ENCODE peak calls at places on chromosomes 7 and 10, in four cellular contexts. C is IMR-90, K is endothelial cell of umbilical vein, P is K562. G is an unnamed sample.

GRCh38 chr7:2820508-2820934 is 23.6 kb downstream of the GNA12 start:
- DNase-seq in K (peak), C (peak), P (no peak), G (no peak)

GRCh38 chr7:91137447-91137846 is 126.8 kb upstream of the FZD1 start:
- DNase-seq in K (no peak), C (no peak), P (no peak), G (no peak)

GRCh38 chr10:52409195-52409594 is 95.1 kb downstream of the DKK1 start:
- DNase-seq in P (no peak), C (no peak), K (no peak), G (no peak)

GRCh38 chr10:131310054-131310903 is 1.2 kb downstream of the TCERG1L start:
- DNase-seq in P (peak), K (no peak), C (no peak), G (no peak)

GRCh38 chr10:127184582-127184981 is 11.8 kb downstream of the INSYN2A start:
- DNase-seq in C (no peak), P (no peak), K (no peak), G (no peak)

GRCh38 chr10:125370578-125370977 is 210.2 kb upstream of the CTBP2 start:
- DNase-seq in C (no peak), P (peak), K (no peak), G (no peak)

GRCh38 chr10:154348-154747 is 19.1 kb downstream of the ZMYND11 start:
- DNase-seq in P (no peak), C (peak), K (no peak), G (no peak)

GRCh38 chr7:80950550-80950967 is 31.7 kb upstream of the SEMA3C start:
- DNase-seq in P (no peak), K (no peak), C (no peak), G (no peak)

GRCh38 chr7:103011650-103012049 is 62.9 kb downstream of the FBXL13 start:
- DNase-seq in P (no peak), K (peak), C (peak), G (no peak)

GRCh38 chr10:117449636-117450035 is 74.4 kb upstream of the PDZD8 start:
- DNase-seq in P (peak), K (no peak), C (no peak), G (no peak)

GRCh38 chr7:33185786-33186185 is 56.4 kb downstream of the BBS9 start:
- DNase-seq in P (peak), K (peak), C (peak), G (no peak)

GRCh38 chr10:62231371-62231770 is 37.3 kb downstream of the RTKN2 start:
- DNase-seq in K (peak), P (no peak), C (peak), G (no peak)

GRCh38 chr7:48298779-48299178 is 127.5 kb downstream of the ABCA13 start:
- DNase-seq in K (peak), P (no peak), C (peak), G (no peak)

GRCh38 chr7:73719806-73720169 is 319 bp upstream of the STX1A start:
- DNase-seq in C (no peak), P (no peak), K (no peak), G (no peak)

GRCh38 chr7:73723813-73724212 is 4.3 kb upstream of the STX1A start:
- DNase-seq in C (no peak), K (no peak), P (no peak), G (no peak)

GRCh38 chr7:73722785-73723184 is 3.3 kb upstream of the STX1A start:
- DNase-seq in K (no peak), P (no peak), C (no peak), G (no peak)

GRCh38 chr7:73718905-73719805 is at the start of gene STX1A:
- DNase-seq in P (peak), K (peak), C (peak), G (no peak)

DNA sequence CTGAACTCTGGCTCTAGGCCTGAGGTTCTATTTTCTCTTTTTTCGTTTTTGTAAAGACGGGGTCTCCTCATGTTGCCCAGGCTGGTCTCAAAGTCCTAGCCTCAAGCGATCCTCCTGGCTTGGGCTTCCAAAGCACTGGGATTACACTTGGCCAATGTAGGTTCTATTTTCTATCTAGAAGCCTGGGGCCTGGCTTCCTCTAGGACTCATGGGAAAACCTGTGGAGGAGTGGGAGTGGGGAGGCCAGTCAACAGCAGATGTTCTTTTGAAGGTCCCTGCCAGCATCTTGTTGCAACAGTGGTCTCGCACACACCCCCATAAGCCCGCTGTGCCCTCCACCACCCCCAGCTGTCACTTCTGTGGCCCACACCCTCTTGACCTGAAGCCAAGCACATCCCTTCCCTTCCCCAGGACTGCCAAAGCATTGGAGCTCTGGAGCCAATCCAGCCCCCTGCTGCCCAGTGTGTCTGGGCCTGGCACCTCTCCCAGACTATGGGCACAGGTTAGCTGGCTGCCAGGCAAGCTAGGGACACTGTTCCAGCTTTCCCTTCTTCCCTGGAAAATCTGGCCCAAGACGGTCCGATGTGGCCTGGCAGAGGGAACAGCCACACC is 1.9 kb upstream of the STX1A start:
- DNase-seq in C (no peak), K (no peak), P (no peak), G (no peak)
- TF ChIP-seq FOS in C (no peak), K (no peak), P (no peak), G (no peak)

DNA sequence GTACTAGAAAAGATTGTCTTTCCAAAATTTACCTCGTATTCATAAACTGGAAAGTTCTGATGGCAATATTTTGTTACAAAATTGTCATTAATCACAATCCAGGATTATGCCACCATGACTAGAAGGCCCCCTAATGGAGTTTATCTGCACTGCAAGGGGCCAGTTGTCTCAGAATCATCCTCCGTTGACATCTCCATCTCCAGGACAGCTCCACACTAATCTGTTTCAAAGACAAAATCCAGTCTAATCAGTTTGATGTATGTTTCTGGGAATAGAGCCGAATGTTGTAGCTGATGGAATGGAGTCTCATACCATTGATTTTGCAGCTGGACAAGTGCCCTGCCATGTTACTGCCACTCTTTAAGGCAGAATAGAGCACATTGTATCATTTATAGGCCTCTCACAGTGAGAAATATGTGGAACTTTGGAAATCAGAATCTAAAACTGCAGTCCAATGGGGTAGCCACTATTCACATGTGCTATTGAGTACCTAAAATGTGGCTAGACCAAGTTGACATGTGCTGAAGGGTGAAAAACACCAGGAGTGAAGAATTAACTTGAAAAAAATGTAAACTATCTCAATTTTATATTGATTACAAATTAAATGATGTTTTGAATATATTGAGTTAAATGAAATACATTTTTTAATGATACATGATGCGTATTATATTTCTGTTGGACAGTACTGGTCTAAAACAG is 38.3 kb upstream of the TOMM7 start:
- DNase-seq in P (peak), C (no peak), K (peak), G (no peak)
- TF ChIP-seq FOS in P (no peak), C (no peak), K (no peak), G (no peak)

GRCh38 chr7:84701524-84702306 is 485.1 kb downstream of the SEMA3D start:
- DNase-seq in C (peak), P (peak), K (peak), G (no peak)
- TF ChIP-seq FOS in C (peak), P (no peak), K (peak), G (no peak)

DNA sequence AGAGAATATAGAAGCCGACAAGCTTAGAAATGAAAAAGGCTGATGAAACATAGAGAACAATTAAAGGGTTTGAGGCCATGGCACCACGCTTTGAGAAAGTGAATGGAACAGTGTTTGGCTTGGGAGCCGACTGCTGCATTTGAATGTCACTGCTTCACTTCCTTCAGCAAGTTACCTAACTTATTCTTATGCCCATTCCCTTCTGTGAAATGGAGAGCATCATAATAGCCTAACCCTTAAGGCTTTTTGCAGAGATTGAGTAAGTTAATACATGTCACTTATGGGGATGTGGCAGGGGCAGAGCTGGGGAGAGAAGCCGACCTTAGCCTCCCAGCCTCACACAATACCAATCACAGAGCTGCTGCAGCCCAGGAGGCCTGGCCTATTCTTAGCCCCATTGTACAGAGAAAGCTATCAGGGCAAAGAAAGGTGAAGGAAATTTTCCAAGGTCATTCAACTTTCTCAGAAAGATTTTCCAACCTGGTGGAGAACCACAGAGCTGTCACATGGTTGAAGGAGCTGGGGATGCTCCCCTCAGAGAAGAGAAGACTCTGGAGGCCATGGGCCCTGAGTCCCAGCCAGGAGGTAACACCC is 186.0 kb upstream of the GDF10 start:
- DNase-seq in C (no peak), P (no peak), K (no peak), G (no peak)
- TF ChIP-seq FOS in C (no peak), P (no peak), K (no peak), G (no peak)

DNA sequence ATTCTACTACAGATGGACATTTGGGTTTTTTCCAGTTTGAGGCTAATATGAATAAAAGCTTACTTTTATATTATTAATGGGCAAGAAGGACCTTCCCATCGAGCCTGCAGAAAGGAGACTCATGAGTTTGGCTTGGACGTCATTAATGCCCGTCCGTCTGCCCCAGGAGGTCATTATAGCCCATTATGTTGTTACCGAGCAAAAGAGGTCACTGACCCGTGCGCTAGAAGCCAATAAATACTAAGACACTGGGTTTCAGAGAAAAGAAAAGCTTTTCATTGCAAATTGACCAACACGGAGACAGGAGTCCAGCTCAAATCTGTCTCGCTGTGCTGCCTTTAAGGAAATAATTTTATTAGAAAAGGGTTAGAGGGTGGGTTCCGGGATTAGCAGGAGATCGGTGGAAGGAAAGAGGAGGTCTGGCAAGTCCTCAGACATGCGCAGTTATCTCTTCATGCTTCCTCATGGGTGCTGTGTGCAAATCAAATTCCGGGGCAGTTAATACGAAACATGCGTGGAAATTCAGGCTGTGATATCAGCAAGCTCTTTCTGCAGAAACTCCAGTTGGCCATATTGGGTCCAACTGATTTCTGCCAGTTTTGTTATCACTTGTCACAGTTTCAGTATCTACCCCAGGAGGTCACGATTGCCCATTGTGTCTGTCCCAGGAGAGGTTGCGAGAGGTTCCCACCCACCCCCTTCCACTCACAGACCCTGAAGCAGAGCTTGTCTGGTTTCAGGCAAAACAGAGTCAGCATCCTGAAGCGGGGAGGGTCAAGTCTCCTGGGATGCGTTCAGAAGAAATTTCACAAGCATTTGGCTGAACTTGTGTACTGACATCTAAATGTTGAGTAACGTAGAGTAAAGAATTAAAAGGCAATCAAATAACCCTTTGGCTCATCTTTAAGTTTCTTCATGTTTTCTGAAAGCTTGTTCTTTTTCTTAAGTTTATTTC is 1.1 kb upstream of the GALNTL5 start:
- DNase-seq in C (no peak), P (no peak), K (no peak), G (no peak)
- TF ChIP-seq FOS in C (no peak), P (no peak), K (no peak), G (no peak)

DNA sequence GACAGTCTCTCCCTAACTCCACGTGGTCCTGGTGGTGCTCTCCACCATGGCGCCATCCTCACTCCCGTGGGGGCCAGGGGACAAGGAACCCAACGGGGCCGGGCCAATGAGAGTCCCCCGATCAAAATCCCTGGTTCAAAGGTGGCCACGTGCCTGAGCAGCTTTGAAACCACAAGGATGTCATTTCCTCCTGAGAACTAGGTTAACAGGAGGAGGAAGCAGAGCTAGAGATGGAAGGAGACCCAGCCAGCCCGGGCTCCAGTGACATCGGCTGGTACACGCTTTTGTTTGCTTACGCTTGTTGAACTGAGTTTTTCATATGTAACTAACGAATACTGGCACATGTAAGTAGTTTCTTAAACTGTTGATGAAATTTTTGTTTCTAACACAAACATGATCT is 61.7 kb downstream of the PRPF18 start:
- DNase-seq in K (no peak), C (no peak), P (no peak), G (no peak)
- TF ChIP-seq FOS in K (no peak), C (no peak), P (no peak), G (no peak)

GRCh38 chr10:3435671-3436070 is 263.1 kb upstream of the PITRM1 start:
- DNase-seq in P (no peak), C (peak), K (peak), G (no peak)
- TF ChIP-seq FOS in P (no peak), C (no peak), K (peak), G (no peak)

GRCh38 chr7:74312418-74313021 is 23.3 kb downstream of the CLIP2 start:
- DNase-seq in K (no peak), C (no peak), P (no peak), G (no peak)
- TF ChIP-seq FOS in K (no peak), C (no peak), P (no peak), G (no peak)

G was measured in GM12878.